ENCODE peak calls at places on chromosome 5, in ten cellular contexts. E is colonic mucosa, L is foreskin fibroblast, B is endothelial cell, K is lower lobe of right lung, M is mesothelial cell of epicardium, D is cardiac muscle cell, X is transverse colon, I is hepatocyte, Q is dorsolateral prefrontal cortex. S is an unnamed sample.

GRCh38 chr5:114407783-114408182 is 45.9 kb downstream of the KCNN2 start:
- DNase-seq in E (no peak), L (peak), B (no peak), K (no peak), M (no peak), D (no peak), X (no peak), I (no peak), Q (no peak), S (no peak)

GRCh38 chr5:103041071-103041676 is 78.8 kb downstream of the GIN1 start:
- DNase-seq in E (no peak), L (peak), B (no peak), K (no peak), M (no peak), D (peak), X (no peak), I (peak), Q (no peak), S (no peak)

GRCh38 chr5:133730866-133731265 is 118.5 kb upstream of the FSTL4 start:
- DNase-seq in E (no peak), L (no peak), B (no peak), K (no peak), M (no peak), D (no peak), X (no peak), I (no peak), Q (no peak), S (no peak)

GRCh38 chr5:9437741-9438240 is 108.1 kb downstream of the SEMA5A start:
- DNase-seq in E (no peak), L (peak), B (no peak), K (no peak), M (no peak), D (peak), X (no peak), I (no peak), Q (no peak), S (no peak)

GRCh38 chr5:157357823-157358222 is 91.9 kb downstream of the CYFIP2 start:
- DNase-seq in E (no peak), L (no peak), B (no peak), K (no peak), M (no peak), D (no peak), X (no peak), I (no peak), Q (no peak), S (no peak)

GRCh38 chr5:159316519-159317383 is 13.5 kb downstream of the IL12B start:
- DNase-seq in E (peak), L (peak), B (peak), K (no peak), M (no peak), D (peak), X (peak), I (peak), Q (no peak), S (no peak)

GRCh38 chr5:139649082-139649991 is 1.2 kb downstream of the CXXC5 start:
- DNase-seq in E (no peak), L (peak), B (peak), K (peak), M (no peak), D (no peak), X (peak), I (peak), Q (no peak), S (peak)

GRCh38 chr5:170551076-170551475 is 47.3 kb downstream of the KCNIP1 start:
- DNase-seq in E (no peak), L (no peak), B (no peak), K (no peak), M (peak), D (peak), X (no peak), I (no peak), Q (no peak), S (no peak)

GRCh38 chr5:50711280-50711679 is 44.8 kb downstream of the PARP8 start:
- DNase-seq in E (peak), L (no peak), B (no peak), K (no peak), M (no peak), D (no peak), X (peak), I (peak), Q (no peak), S (no peak)

GRCh38 chr5:179475211-179475840 is 75.0 kb upstream of the RUFY1 start:
- DNase-seq in E (no peak), L (no peak), B (peak), K (no peak), M (no peak), D (peak), X (no peak), I (no peak), Q (no peak), S (no peak)

GRCh38 chr5:169778622-169779596 is 141.8 kb downstream of the DOCK2 start:
- DNase-seq in E (no peak), L (no peak), B (no peak), K (no peak), M (no peak), D (no peak), X (no peak), I (no peak), Q (no peak), S (no peak)

GRCh38 chr5:74562116-74562515 is 78.4 kb downstream of the ENC1 start:
- DNase-seq in E (no peak), L (no peak), B (no peak), K (no peak), M (no peak), D (peak), X (no peak), I (no peak), Q (no peak), S (no peak)

GRCh38 chr5:16983022-16983639 is 47.0 kb upstream of the MYO10 start:
- DNase-seq in E (no peak), L (no peak), B (no peak), K (no peak), M (no peak), D (peak), X (no peak), I (no peak), Q (no peak), S (no peak)

GRCh38 chr5:141001466-141001853 is 35.2 kb downstream of the PCDHAC2 start:
- DNase-seq in E (no peak), L (no peak), B (peak), K (peak), M (no peak), D (no peak), X (no peak), I (peak), Q (peak), S (no peak)

GRCh38 chr5:111954516-111955337 is 197.7 kb upstream of the NREP start:
- DNase-seq in E (no peak), L (peak), B (no peak), K (no peak), M (no peak), D (no peak), X (no peak), I (no peak), Q (no peak), S (no peak)

GRCh38 chr5:134114886-134115805 is 665 bp downstream of the TCF7 start:
- DNase-seq in E (no peak), L (no peak), B (peak), K (no peak), M (peak), D (no peak), X (peak), I (peak), Q (no peak), S (no peak)

GRCh38 chr5:140855772-140856674 is at the start of gene PCDHA10:
- DNase-seq in E (no peak), L (no peak), B (no peak), K (no peak), M (no peak), D (no peak), X (no peak), I (peak), Q (no peak), S (no peak)

GRCh38 chr5:172617817-172618216 is 23.2 kb upstream of the NEURL1B start:
- DNase-seq in E (no peak), L (no peak), B (no peak), K (no peak), M (no peak), D (no peak), X (no peak), I (no peak), Q (no peak), S (no peak)

GRCh38 chr5:82274343-82275266 is 3.5 kb downstream of the RPS23 start:
- DNase-seq in E (no peak), L (peak), B (no peak), K (no peak), M (no peak), D (peak), X (no peak), I (no peak), Q (no peak), S (no peak)

GRCh38 chr5:67214713-67215591 is 18.4 kb upstream of the CD180 start:
- DNase-seq in E (peak), L (no peak), B (no peak), K (peak), M (no peak), D (no peak), X (peak), I (peak), Q (no peak), S (no peak)

GRCh38 chr5:2904956-2905355 is 153.5 kb upstream of the IRX2 start:
- DNase-seq in E (no peak), L (no peak), B (no peak), K (no peak), M (peak), D (no peak), X (no peak), I (no peak), Q (no peak), S (no peak)

GRCh38 chr5:103801681-103802080 is 239.1 kb upstream of the NUDT12 start:
- DNase-seq in E (no peak), L (no peak), B (no peak), K (no peak), M (no peak), D (peak), X (no peak), I (no peak), Q (no peak), S (no peak)

GRCh38 chr5:149240354-149240998 is 31.2 kb upstream of the AFAP1L1 start:
- DNase-seq in E (peak), L (no peak), B (no peak), K (peak), M (no peak), D (no peak), X (peak), I (no peak), Q (no peak), S (no peak)

GRCh38 chr5:65098393-65098792 is 329.7 kb downstream of the CWC27 start:
- DNase-seq in E (no peak), L (no peak), B (no peak), K (no peak), M (no peak), D (no peak), X (no peak), I (no peak), Q (no peak), S (no peak)

GRCh38 chr5:142016576-142016975 is 3.7 kb upstream of the GNPDA1 start:
- DNase-seq in E (no peak), L (no peak), B (no peak), K (no peak), M (no peak), D (no peak), X (no peak), I (no peak), Q (no peak), S (no peak)

GRCh38 chr5:172151661-172152210 is 36.3 kb downstream of the STK10 start:
- DNase-seq in E (no peak), L (no peak), B (no peak), K (no peak), M (no peak), D (no peak), X (no peak), I (no peak), Q (no peak), S (peak)

GRCh38 chr5:123951204-123951977 is 439.4 kb downstream of the CSNK1G3 start:
- DNase-seq in E (no peak), L (peak), B (no peak), K (no peak), M (no peak), D (peak), X (no peak), I (no peak), Q (no peak), S (no peak)

GRCh38 chr5:38500861-38501260 is 55.6 kb downstream of the LIFR start:
- DNase-seq in E (no peak), L (peak), B (no peak), K (no peak), M (no peak), D (peak), X (no peak), I (peak), Q (no peak), S (no peak)

GRCh38 chr5:38494175-38494574 is 62.3 kb downstream of the LIFR start:
- DNase-seq in E (no peak), L (no peak), B (no peak), K (no peak), M (no peak), D (no peak), X (no peak), I (no peak), Q (no peak), S (no peak)

DNA sequence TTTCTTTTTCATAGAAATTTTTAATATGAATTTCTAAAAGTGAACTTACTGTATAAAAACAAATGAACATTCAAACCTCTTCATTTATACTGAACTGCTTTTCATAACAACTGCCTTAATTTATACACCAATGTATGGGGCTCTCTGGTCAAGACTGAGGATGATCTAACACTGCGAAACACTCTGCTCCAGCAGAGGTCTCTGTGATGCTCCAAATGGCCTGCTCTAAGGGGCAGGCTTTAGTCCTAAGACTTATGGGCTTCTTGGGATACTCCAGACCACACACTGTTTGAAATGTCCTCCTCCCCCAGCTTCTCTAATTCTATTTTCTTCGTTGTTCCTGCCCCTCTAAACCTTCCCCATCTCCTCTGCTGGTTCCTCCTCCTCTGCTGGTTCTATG is 58.5 kb downstream of the LIFR start:
- DNase-seq in E (no peak), L (peak), B (no peak), K (no peak), M (no peak), D (peak), X (no peak), I (peak), Q (no peak), S (no peak)
- TF ChIP-seq CTCF in E (no peak), L (peak), B (no peak), K (no peak), M (no peak), D (peak), X (no peak), I (peak), Q (peak), S (peak)

DNA sequence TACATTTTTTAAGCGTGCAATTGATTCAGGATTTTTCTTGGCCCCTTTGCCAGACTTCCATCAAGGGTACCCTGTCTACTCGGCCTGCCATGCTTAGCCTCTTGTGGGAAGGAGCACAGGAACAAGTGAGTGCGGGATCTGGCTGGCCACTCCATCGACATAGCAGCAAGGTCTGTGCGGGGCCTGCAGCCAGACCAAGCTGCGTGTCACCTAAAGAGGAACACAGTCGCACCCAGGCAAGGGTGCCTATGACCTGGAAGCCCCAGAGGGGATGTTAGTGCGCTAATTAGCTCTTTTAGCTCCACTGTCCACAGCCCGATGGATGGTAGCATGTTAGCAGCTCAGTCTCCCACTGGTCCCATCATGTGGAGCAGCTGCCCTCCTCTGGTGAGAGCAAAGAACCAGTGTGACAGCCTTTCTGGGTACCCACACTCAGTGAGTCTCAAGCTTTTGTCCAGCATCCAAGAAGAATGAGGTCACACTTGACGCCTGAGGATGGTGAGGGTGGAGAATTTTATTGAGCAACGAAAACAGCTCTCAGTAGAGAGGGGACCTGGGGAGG is 38.7 kb downstream of the FTMT start:
- DNase-seq in E (no peak), L (no peak), B (no peak), K (no peak), M (no peak), D (no peak), X (no peak), I (no peak), Q (no peak), S (no peak)
- TF ChIP-seq CTCF in E (no peak), L (no peak), B (no peak), K (no peak), M (no peak), D (no peak), X (no peak), I (no peak), Q (no peak), S (no peak)

DNA sequence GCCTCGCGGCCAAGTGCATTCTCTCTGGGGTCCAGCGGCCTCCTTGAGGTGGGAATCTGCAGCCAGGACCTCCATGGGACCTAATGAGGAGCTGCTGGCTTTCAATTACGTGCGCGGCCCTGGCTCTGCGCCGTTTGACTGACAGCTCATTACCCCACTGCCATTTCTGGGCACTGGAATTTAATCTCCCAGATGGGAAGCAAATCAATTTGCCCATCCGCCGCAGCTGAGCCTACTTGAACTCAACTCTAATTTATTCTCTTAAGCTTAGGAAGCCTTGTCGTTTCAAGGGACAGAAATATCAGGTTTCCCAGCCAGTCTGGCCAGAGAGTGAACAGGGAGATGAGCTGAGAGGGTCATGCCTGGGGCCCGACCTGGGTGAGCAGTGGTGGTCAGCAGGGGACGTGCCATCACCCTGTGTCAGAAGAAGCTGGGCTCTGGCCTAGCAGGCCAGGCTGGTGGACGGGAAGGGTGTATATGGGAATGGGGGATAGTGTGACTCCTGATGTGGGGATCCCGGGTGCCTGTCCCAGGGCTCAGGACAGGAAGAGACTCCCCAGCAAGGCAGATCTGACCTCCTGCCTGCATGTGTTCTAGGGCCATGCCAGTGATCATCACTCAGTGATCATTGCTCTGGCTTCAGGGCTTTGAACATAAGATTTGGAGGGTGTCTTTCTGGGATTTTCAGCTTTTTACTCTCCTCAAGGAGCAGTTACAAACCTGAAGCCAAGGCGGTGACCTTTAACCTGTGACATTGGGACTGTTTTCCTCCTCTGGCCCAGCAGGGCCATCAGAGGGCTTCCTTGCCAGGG is 69.7 kb downstream of the MACROH2A1 start:
- DNase-seq in E (no peak), L (no peak), B (no peak), K (no peak), M (no peak), D (no peak), X (no peak), I (no peak), Q (no peak), S (no peak)
- TF ChIP-seq CTCF in E (no peak), L (no peak), B (no peak), K (no peak), M (no peak), D (no peak), X (no peak), I (no peak), Q (no peak), S (no peak)

GRCh38 chr5:53291047-53291446 is 181.5 kb upstream of the MOCS2 start:
- DNase-seq in E (no peak), L (no peak), B (no peak), K (no peak), M (no peak), D (peak), X (no peak), I (no peak), Q (no peak), S (no peak)
- TF ChIP-seq CTCF in E (no peak), L (no peak), B (no peak), K (no peak), M (no peak), D (no peak), X (no peak), I (no peak), Q (no peak), S (no peak)

DNA sequence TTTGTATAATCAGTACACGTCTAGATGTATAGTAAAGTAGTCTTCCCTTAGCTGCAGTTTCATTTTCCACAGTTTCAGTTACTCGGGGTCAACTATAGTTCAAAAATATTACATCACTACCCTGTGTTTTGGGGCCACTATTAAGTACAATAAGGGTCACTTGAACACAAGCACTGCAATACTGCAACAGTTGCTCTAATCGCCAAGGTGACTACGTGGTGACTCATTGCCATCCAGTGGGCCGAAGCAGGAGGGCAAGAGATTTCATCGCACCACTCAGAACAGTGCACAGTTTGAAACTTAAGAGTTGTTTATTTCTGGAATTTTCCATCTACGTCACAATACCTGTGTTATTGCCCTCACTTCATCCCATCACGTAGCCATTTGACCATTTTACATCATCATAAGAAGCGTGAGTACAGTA is at the start of gene ARL14EPL:
- DNase-seq in E (no peak), L (peak), B (no peak), K (peak), M (no peak), D (peak), X (no peak), I (peak), Q (no peak), S (no peak)
- TF ChIP-seq CTCF in E (no peak), L (peak), B (no peak), K (peak), M (no peak), D (peak), X (no peak), I (peak), Q (no peak), S (peak)

GRCh38 chr5:113293613-113294340 is 141.0 kb downstream of the TSSK1B start:
- DNase-seq in E (no peak), L (peak), B (no peak), K (no peak), M (no peak), D (peak), X (no peak), I (peak), Q (no peak), S (no peak)

GRCh38 chr5:113293068-113293571 is 141.7 kb downstream of the TSSK1B start:
- DNase-seq in E (no peak), L (peak), B (no peak), K (no peak), M (no peak), D (peak), X (no peak), I (no peak), Q (no peak), S (no peak)

GRCh38 chr5:113292535-113292934 is 142.3 kb downstream of the TSSK1B start:
- DNase-seq in E (no peak), L (no peak), B (no peak), K (no peak), M (no peak), D (peak), X (no peak), I (peak), Q (no peak), S (no peak)

GRCh38 chr5:113295111-113295539 is 139.7 kb downstream of the TSSK1B start:
- DNase-seq in E (no peak), L (no peak), B (no peak), K (no peak), M (no peak), D (no peak), X (no peak), I (no peak), Q (no peak), S (no peak)

GRCh38 chr5:113294341-113295110 is 140.3 kb downstream of the TSSK1B start:
- DNase-seq in E (peak), L (peak), B (peak), K (peak), M (peak), D (peak), X (peak), I (peak), Q (peak), S (peak)
- TF ChIP-seq CTCF in E (no peak), L (peak), B (no peak), K (peak), M (no peak), D (peak), X (no peak), I (peak), Q (peak), S (peak)

GRCh38 chr5:132469380-132470372 is 20.9 kb downstream of the IRF1 start:
- DNase-seq in E (no peak), L (no peak), B (no peak), K (no peak), M (no peak), D (peak), X (peak), I (no peak), Q (no peak), S (peak)
- TF ChIP-seq CTCF in E (no peak), L (no peak), B (no peak), K (no peak), M (no peak), D (no peak), X (no peak), I (peak), Q (no peak), S (peak)

GRCh38 chr5:30413540-30413939 is 779.9 kb upstream of the CDH6 start:
- DNase-seq in E (no peak), L (no peak), B (no peak), K (no peak), M (no peak), D (no peak), X (no peak), I (no peak), Q (no peak), S (no peak)
- TF ChIP-seq CTCF in E (no peak), L (no peak), B (no peak), K (no peak), M (no peak), D (no peak), X (no peak), I (peak), Q (no peak), S (peak)

GRCh38 chr5:176388341-176389113 is at the start of the genes HIGD2A and NOP16:
- DNase-seq in E (peak), L (peak), B (peak), K (peak), M (peak), D (peak), X (peak), I (peak), Q (peak), S (peak)
- TF ChIP-seq CTCF in E (no peak), L (no peak), B (no peak), K (no peak), M (no peak), D (no peak), X (no peak), I (no peak), Q (no peak), S (peak)

S was measured in chondrocyte.